ENCODE peak calls at places on chromosomes 6 and 20, in nine cellular contexts. K is OCI-LY7, D is PC-3, S is HCT116, O is hepatocyte, G is SK-N-SH, T is neural progenitor cell, H is MM.1S, R is GM23248. U is an unnamed sample. For H3K4me1, the result is how much of the 10 kb centered on the place peaks cover.

GRCh38 chr6:10310826-10311225 is 104.0 kb downstream of the TFAP2A start:
- DNase-seq in K (no peak), D (no peak), S (peak), O (no peak), G (no peak), T (no peak), H (no peak), R (no peak), U (no peak)

GRCh38 chr20:8589956-8590355 is 457.9 kb downstream of the PLCB1 start:
- DNase-seq in K (no peak), D (peak), S (no peak), O (no peak), G (no peak), T (no peak), H (no peak), R (no peak), U (no peak)

GRCh38 chr6:47733879-47734558 is 35.6 kb downstream of the ADGRF4 start:
- DNase-seq in K (peak), D (peak), S (peak), O (peak), G (peak), T (peak), H (peak), R (peak), U (peak)

GRCh38 chr6:91387290-91388062 is 800.6 kb upstream of the MAP3K7 start:
- DNase-seq in K (no peak), D (no peak), S (no peak), O (no peak), G (no peak), T (peak), H (no peak), R (no peak), U (peak)

GRCh38 chr6:45783716-45784115 is 231.9 kb downstream of the CLIC5 start:
- DNase-seq in K (no peak), D (no peak), S (no peak), O (no peak), G (no peak), T (no peak), H (no peak), R (no peak), U (no peak)

GRCh38 chr20:32574296-32575226 is 10.6 kb downstream of the NOL4L start:
- DNase-seq in K (no peak), D (peak), S (no peak), O (peak), G (no peak), T (no peak), H (no peak), R (peak), U (peak)

GRCh38 chr6:52361347-52361944 is 505 bp upstream of the PAQR8 start:
- DNase-seq in K (no peak), D (no peak), S (no peak), O (peak), G (no peak), T (no peak), H (no peak), R (peak), U (peak)

GRCh38 chr6:13467216-13467600 is 20.2 kb downstream of the GFOD1 start:
- DNase-seq in K (no peak), D (no peak), S (no peak), O (no peak), G (no peak), T (no peak), H (no peak), R (no peak), U (no peak)

DNA sequence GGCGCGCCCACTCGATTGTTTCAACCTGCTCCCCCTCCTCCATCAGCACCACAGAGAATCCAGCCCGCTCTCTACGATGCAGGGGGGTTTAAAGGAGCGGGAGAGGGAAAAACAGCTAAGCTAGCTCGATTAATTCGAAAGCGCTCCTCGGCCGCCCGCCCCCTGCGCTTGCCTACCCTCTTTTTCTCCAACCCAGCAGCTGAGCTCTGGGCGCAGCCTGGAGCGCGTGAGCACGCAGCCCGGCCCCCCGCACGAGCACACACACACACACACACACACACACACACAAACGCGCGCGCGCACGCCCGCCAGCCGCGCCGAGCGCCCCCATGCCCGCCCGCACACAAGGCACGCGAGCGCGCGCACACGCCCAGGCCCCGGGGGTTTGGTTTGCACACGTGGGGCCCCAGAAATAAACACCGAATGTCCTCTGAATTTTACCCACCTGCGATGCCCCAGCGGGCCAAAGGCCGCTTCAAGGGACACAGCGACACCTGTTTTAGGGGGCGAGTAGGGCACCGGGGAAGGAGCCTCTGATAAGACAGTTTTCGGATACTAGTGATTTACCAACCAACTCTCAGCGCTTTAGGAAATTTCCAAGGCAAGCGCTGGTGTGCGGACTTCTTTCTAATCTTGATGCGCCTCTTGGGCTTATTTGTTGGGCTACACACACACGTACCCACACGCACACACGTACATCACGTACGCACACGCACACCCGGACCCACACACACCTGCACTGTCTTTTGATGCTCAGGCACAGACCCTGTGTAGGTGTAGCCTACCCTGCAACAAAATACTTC is 787 bp upstream of the NRN1 start:
- DNase-seq in K (peak), D (no peak), S (no peak), O (no peak), G (peak), T (peak), H (peak), R (peak), U (peak)
- TF ChIP-seq EZH2phosphoT487 in K (no peak), D (no peak), S (no peak), O (no peak), G (no peak), T (no peak), H (no peak), R (no peak), U (no peak)

DNA sequence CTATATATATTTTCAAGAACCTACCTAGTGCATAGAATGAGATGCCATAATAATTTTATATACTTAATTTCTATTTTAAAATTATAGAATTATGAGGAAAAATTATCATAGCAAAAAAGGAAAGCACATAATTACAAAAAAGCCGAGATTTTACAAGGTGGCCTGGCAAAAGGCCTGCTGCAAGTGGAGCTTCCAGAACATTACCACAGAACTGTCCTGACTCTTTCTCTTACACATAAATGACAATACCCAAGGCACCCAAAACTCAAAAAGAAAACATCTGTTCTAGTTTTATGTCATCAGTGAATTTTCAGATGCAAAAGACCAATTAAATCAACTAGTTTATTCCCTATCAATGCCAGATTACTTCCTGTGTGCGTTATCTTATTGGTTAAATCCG is 74.2 kb downstream of the FILIP1 start:
- DNase-seq in K (no peak), D (no peak), S (no peak), O (no peak), G (no peak), T (no peak), H (no peak), R (no peak), U (no peak)
- H3K4me1 ChIP-seq in K (under half), D (under half), S (under half), O (under half), G (under half), T (under half), H (under half), R (under half), U (under half)

GRCh38 chr6:903746-904145 is 210.8 kb upstream of the EXOC2 start:
- DNase-seq in K (no peak), D (no peak), S (no peak), O (no peak), G (no peak), T (no peak), H (no peak), R (peak), U (no peak)
- TF ChIP-seq EZH2phosphoT487 in K (no peak), D (no peak), S (no peak), O (no peak), G (no peak), T (no peak), H (no peak), R (no peak), U (no peak)

DNA sequence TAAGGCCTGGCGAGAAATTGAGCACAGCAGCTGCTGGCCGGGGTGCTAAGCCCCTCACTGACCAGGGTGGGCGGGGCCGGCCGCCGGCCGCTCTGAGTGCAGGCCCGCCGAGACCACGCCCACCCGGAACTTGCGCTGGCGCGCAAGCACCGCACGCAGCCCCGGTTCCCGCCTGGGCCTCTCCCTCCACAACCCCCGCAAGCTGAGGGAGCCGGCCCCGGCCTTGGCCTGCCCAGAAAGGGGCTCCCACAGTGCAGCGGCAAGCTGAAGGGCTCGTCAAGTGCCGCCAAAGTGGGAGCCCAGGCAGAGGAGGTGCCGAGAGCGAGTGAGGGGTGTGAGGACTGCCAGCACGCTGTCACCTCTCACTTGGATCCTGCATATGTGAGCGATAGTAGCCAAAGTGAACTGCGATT is 251.2 kb downstream of the GJA1 start:
- DNase-seq in K (no peak), D (no peak), S (no peak), O (no peak), G (no peak), T (peak), H (no peak), R (peak), U (peak)
- H3K4me1 ChIP-seq in K (under half), D (under half), S (under half), O (under half), G (under half), T (under half), H (under half), R (under half), U (under half)

DNA sequence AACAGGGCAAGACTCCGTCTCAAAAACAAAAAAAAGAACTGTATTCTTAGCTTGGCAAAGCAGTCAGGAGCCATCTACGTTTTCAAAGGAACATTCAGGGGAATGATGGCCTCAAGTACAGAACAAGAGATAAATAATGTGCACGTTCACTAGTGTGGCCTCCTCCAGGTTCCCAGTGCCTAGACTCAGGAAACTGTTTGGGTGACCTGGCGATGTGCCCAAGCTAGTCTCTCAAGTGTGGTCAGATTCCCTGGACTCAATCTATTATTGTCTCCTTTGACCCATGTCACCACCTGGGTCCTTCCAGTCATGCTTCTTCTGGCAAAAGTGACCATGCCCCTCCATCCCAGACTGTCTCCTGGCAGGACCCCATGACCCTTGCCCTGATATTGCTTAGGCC is 23.7 kb downstream of the TRAF3IP2 start:
- DNase-seq in K (no peak), D (no peak), S (no peak), O (no peak), G (no peak), T (no peak), H (no peak), R (no peak), U (no peak)
- TF ChIP-seq EZH2phosphoT487 in K (no peak), D (no peak), S (no peak), O (no peak), G (no peak), T (no peak), H (no peak), R (no peak), U (no peak)

DNA sequence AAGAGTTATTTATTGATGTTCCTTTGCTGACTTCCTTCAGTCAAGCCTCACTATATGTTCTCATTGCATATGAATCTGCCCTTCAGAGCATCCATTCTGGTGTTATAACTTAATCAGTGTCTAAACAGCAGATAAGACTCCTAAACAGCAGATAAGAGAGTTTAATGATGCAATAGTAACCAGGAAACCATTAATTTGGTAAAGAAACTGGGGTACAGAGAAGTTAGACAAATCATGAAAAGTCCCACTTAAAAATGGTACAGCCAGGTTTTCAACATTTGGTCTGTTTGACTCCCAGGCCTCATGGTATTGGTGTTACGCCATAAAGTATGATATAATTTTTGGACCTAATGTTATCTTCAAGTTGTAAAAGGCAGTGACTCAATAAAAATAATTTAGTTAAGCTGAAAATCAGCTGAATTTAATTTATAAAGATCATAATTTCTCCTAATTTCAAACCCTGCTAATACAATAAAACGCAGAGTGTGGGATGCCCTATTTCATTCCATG is 127.4 kb upstream of the DST start:
- DNase-seq in K (no peak), D (no peak), S (no peak), O (no peak), G (peak), T (no peak), H (no peak), R (peak), U (no peak)
- H3K4me1 ChIP-seq in K (under half), D (under half), S (half or more), O (under half), G (under half), T (under half), H (half or more), R (half or more), U (half or more)

DNA sequence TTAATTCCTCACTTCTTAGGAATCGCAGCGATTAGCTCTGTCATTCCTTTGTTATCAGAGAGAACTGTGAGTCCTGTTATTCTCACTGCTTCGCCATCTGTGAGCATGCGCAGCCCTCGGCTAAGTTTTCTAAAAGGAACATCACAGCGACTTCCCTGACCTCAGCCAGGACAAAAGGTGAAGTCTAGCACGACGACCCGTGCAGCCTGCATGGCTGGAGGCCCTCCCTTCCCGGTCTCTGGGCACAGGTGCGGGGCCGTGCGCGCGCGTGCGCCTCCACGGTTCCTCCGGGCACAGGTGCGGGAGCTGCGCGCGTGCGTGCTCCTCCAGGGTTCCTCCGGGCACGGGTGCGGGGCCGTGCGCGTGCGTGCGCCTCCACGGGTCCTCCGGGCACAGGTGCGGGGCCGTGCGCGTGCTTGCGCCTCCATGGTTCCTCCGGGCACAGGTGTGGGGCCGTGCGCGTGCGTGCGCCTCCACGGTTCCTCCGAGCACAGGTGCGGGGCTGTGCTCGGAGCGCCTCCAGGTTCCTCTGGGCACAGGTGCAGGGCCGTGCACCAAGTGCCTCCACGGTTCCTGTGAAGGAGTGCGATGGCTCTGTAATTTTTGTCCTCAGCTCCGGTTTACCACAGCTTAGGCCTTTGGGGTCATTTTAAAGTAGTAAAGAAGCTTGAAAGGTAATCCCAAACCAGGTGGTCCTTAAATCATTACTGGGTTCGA is 212.3 kb downstream of the ERMARD start:
- DNase-seq in K (no peak), D (no peak), S (no peak), O (no peak), G (peak), T (no peak), H (no peak), R (no peak), U (no peak)
- TF ChIP-seq EZH2phosphoT487 in K (no peak), D (no peak), S (no peak), O (no peak), G (no peak), T (no peak), H (no peak), R (no peak), U (no peak)

GRCh38 chr20:57474191-57474590 is 50.7 kb downstream of the CTCFL start:
- DNase-seq in K (no peak), D (no peak), S (no peak), O (no peak), G (no peak), T (no peak), H (no peak), R (no peak), U (no peak)
- H3K4me1 ChIP-seq in K (half or more), D (under half), S (under half), O (under half), G (under half), T (under half), H (half or more), R (under half), U (under half)

U was measured in GM23338.